ENCODE peak calls at places on chromosome 22, in four cellular contexts. F is mesothelial cell of epicardium, J is RPMI7951, O is amygdala. L is an unnamed sample.

GRCh38 chr22:35400335-35400680 is 368 bp downstream of the MCM5 start:
- DNase-seq in F (peak), J (peak), O (no peak), L (no peak)

GRCh38 chr22:34055525-34056200 is 135.4 kb upstream of the LARGE1 start:
- DNase-seq in F (no peak), J (peak), O (peak), L (no peak)

GRCh38 chr22:40043793-40044101 is 49.0 kb downstream of the FAM83F start:
- DNase-seq in F (no peak), J (no peak), O (no peak), L (no peak)

GRCh38 chr22:36911887-36912661 is 1.4 kb upstream of the CSF2RB start:
- DNase-seq in F (no peak), J (no peak), O (no peak), L (no peak)

GRCh38 chr22:42752230-42752746 is 31.6 kb upstream of the A4GALT start:
- DNase-seq in F (no peak), J (no peak), O (no peak), L (no peak)

GRCh38 chr22:48428556-48429371 is 1398.9 kb downstream of the BRD1 start:
- DNase-seq in F (no peak), J (no peak), O (no peak), L (no peak)

GRCh38 chr22:24105661-24106060 is 75.6 kb upstream of the SUSD2 start:
- DNase-seq in F (no peak), J (no peak), O (no peak), L (no peak)

GRCh38 chr22:43236401-43237166 is 49.6 kb upstream of the TTLL12 start:
- DNase-seq in F (no peak), J (no peak), O (no peak), L (no peak)

GRCh38 chr22:40498454-40499186 is 128.2 kb downstream of the SGSM3 start:
- DNase-seq in F (no peak), J (peak), O (no peak), L (no peak)

L was measured in anterior cingulate cortex.